ENCODE peak calls at places on chromosomes 12 and 14, in eight cellular contexts. Z is neural progenitor cell, Q is IMR-90, O is dorsolateral prefrontal cortex, H is epithelial cell of proximal tubule, S is hepatocyte, L is B cell, P is GM23338. J is an unnamed sample.

GRCh38 chr14:35855886-35856481 is 29.8 kb downstream of the BRMS1L start:
- DNase-seq in Z (no peak), Q (no peak), O (no peak), H (no peak), S (no peak), L (peak), P (no peak), J (no peak)

GRCh38 chr14:73245401-73246325 is 8.4 kb downstream of the PAPLN start:
- DNase-seq in Z (peak), Q (no peak), O (no peak), H (no peak), S (peak), L (peak), P (peak), J (peak)

GRCh38 chr12:113232787-113233585 is 11.7 kb downstream of the TPCN1 start:
- DNase-seq in Z (peak), Q (no peak), O (peak), H (no peak), S (no peak), L (peak), P (peak), J (peak)

GRCh38 chr14:65478596-65478995 is 66.1 kb downstream of the FUT8 start:
- DNase-seq in Z (peak), Q (peak), O (no peak), H (no peak), S (peak), L (no peak), P (no peak), J (no peak)

GRCh38 chr12:122500685-122501488 is at the start of gene ZCCHC8:
- DNase-seq in Z (peak), Q (peak), O (peak), H (peak), S (peak), L (peak), P (peak), J (peak)

GRCh38 chr12:104420868-104421267 is 35.9 kb upstream of the CHST11 start:
- DNase-seq in Z (no peak), Q (no peak), O (no peak), H (no peak), S (no peak), L (no peak), P (no peak), J (no peak)

GRCh38 chr12:55743131-55743921 is 404 bp downstream of the GDF11 start:
- DNase-seq in Z (peak), Q (peak), O (no peak), H (no peak), S (peak), L (peak), P (peak), J (peak)

GRCh38 chr12:111330800-111331752 is 37.8 kb downstream of the PHETA1 start:
- DNase-seq in Z (peak), Q (peak), O (no peak), H (peak), S (peak), L (peak), P (peak), J (peak)

GRCh38 chr14:50109342-50109741 is 7.0 kb downstream of the VCPKMT start:
- DNase-seq in Z (no peak), Q (peak), O (no peak), H (no peak), S (peak), L (no peak), P (peak), J (no peak)

GRCh38 chr12:45712319-45712718 is 17.2 kb upstream of the ARID2 start:
- DNase-seq in Z (no peak), Q (no peak), O (no peak), H (no peak), S (no peak), L (peak), P (no peak), J (no peak)

GRCh38 chr12:47744005-47744651 is 14.6 kb downstream of the RAPGEF3 start:
- DNase-seq in Z (peak), Q (no peak), O (no peak), H (no peak), S (peak), L (peak), P (peak), J (no peak)

GRCh38 chr12:49942921-49943662 is 7.4 kb upstream of the AQP2 start:
- DNase-seq in Z (no peak), Q (no peak), O (no peak), H (no peak), S (no peak), L (no peak), P (no peak), J (no peak)

GRCh38 chr14:52069617-52070431 is 965 bp upstream of the NID2 start:
- DNase-seq in Z (peak), Q (peak), O (no peak), H (no peak), S (peak), L (peak), P (peak), J (no peak)

GRCh38 chr14:96037891-96038557 is 1.1 kb upstream of the C14orf132 start:
- DNase-seq in Z (no peak), Q (no peak), O (no peak), H (no peak), S (no peak), L (no peak), P (peak), J (no peak)

GRCh38 chr14:45253754-45254300 is 825 bp upstream of the MIS18BP1 start:
- DNase-seq in Z (no peak), Q (peak), O (no peak), H (no peak), S (no peak), L (no peak), P (peak), J (no peak)

GRCh38 chr14:99568567-99569560 is 35.1 kb downstream of the CCDC85C start:
- DNase-seq in Z (no peak), Q (peak), O (no peak), H (no peak), S (no peak), L (no peak), P (no peak), J (peak)

GRCh38 chr14:87745507-87746118 is 247.4 kb downstream of the GALC start:
- DNase-seq in Z (peak), Q (peak), O (no peak), H (peak), S (peak), L (peak), P (peak), J (peak)

GRCh38 chr14:88551094-88551870 is 3.5 kb downstream of the PTPN21 start:
- DNase-seq in Z (peak), Q (peak), O (peak), H (no peak), S (peak), L (peak), P (peak), J (no peak)

GRCh38 chr14:90717916-90718315 is 98.3 kb downstream of the TTC7B start:
- DNase-seq in Z (no peak), Q (peak), O (no peak), H (no peak), S (no peak), L (no peak), P (peak), J (no peak)

GRCh38 chr12:64608901-64609542 is 1.3 kb upstream of the RASSF3 start:
- DNase-seq in Z (peak), Q (peak), O (no peak), H (no peak), S (peak), L (peak), P (peak), J (peak)
- TF ChIP-seq CTCF in Z (no peak), Q (peak), O (no peak), H (peak), S (peak), L (no peak), P (no peak), J (no peak)

GRCh38 chr12:18135509-18135908 is 45.5 kb upstream of the RERGL start:
- DNase-seq in Z (no peak), Q (no peak), O (no peak), H (no peak), S (no peak), L (no peak), P (no peak), J (no peak)

GRCh38 chr12:18141583-18141982 is 51.6 kb upstream of the RERGL start:
- DNase-seq in Z (no peak), Q (no peak), O (no peak), H (peak), S (no peak), L (no peak), P (no peak), J (no peak)

GRCh38 chr12:18140969-18141368 is 51.0 kb upstream of the RERGL start:
- DNase-seq in Z (no peak), Q (no peak), O (no peak), H (no peak), S (no peak), L (no peak), P (no peak), J (no peak)

GRCh38 chr12:18139254-18139653 is 49.3 kb upstream of the RERGL start:
- DNase-seq in Z (no peak), Q (no peak), O (no peak), H (no peak), S (no peak), L (no peak), P (no peak), J (no peak)

GRCh38 chr12:18139989-18140596 is 50.1 kb upstream of the RERGL start:
- DNase-seq in Z (peak), Q (peak), O (no peak), H (no peak), S (peak), L (peak), P (peak), J (no peak)
- TF ChIP-seq CTCF in Z (peak), Q (peak), O (peak), H (no peak), S (peak), L (peak), P (peak), J (peak)

DNA sequence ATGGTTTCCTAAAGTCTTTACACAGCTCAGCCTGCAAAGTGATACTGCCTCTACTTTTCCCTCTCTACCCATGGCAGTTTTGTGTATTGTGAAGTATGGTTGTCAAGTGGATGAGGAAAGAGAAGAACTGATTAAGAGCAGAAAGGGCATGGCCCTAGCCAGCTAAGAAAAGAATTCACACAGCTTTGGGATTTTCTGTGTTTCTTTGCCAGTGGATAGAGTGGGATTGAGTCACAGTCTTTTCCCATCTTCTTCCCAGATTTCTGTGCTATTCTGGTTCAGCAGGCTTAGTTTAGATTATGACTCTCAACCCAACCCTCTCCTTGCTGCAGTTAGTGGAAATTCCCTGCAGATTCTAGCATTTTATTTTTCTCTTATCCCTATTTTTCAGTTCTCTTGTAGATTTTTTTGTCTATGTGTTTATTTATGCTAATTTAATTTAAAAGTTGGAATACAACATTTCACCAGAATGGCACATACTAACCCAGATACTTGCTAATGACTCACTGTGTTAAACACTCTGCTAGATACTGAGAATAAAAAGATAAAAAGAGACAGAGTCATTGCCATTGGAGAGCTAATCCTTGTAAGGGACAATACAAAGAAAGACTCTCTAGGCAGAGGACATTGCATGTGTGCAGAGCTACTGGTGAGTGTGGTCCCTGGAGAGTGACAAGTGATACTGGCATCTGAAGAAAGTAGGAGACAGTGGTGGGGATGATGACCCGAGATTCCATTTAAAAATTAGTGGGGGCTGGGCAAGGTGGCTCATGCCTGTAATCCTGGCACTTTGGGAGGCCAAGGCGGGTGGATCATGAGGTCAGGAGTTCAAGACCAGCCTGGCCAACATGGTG is 106.3 kb downstream of the ST8SIA1 start:
- DNase-seq in Z (no peak), Q (peak), O (no peak), H (no peak), S (no peak), L (no peak), P (no peak), J (no peak)
- TF ChIP-seq CTCF in Z (no peak), Q (no peak), O (no peak), H (no peak), S (no peak), L (no peak), P (no peak), J (no peak)

GRCh38 chr14:105247715-105248367 is 492 bp upstream of the BTBD6 start:
- DNase-seq in Z (peak), Q (no peak), O (no peak), H (no peak), S (no peak), L (peak), P (peak), J (no peak)

GRCh38 chr14:105250008-105250366 is 1.7 kb downstream of the BTBD6 start:
- DNase-seq in Z (no peak), Q (no peak), O (no peak), H (no peak), S (no peak), L (no peak), P (no peak), J (no peak)

GRCh38 chr14:105250986-105251385 is 2.7 kb downstream of the BTBD6 start:
- DNase-seq in Z (no peak), Q (no peak), O (no peak), H (no peak), S (no peak), L (peak), P (no peak), J (no peak)

GRCh38 chr14:105248368-105249174 is at the start of gene BTBD6:
- DNase-seq in Z (peak), Q (peak), O (peak), H (peak), S (peak), L (peak), P (peak), J (peak)

DNA sequence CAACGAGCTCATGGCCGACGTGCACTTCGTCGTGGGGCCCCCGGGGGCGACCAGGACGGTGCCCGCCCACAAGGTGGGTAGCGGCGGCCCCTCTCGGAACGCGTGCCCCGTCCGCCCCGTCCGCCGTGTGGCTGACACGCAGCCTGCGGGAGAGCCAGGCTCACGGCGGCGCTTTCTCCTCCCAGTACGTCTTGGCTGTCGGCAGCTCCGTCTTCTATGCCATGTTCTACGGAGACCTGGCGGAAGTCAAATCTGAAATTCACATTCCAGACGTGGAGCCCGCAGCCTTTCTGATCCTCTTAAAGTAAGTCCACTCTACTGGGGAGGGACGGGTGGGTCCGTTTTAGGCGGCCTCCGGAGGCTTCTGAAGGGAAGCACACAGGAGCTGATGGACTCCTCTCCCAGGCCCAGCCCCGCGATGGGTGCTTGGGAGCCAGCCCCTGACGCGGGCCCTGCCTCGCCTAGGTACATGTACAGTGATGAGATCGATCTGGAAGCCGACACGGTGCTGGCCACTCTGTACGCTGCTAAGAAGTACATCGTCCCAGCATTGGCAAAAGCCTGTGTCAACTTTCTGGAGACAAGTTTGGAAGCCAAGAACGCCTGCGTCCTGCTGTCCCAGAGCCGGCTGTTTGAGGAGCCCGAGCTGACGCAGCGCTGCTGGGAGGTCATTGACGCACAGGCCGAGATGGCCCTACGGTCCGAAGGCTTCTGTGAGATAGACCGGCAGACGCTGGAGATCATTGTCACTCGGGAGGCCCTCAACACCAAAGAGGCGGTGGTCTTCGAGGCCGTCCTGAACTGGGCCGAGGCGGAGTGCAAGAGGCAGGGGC is 1.1 kb downstream of the BTBD6 start:
- DNase-seq in Z (peak), Q (peak), O (no peak), H (no peak), S (no peak), L (no peak), P (peak), J (no peak)
- TF ChIP-seq CTCF in Z (no peak), Q (no peak), O (no peak), H (no peak), S (no peak), L (no peak), P (no peak), J (no peak)

GRCh38 chr12:4858385-4858784 is 51.3 kb upstream of the KCNA1 start:
- DNase-seq in Z (peak), Q (no peak), O (peak), H (no peak), S (peak), L (no peak), P (peak), J (no peak)
- TF ChIP-seq CTCF in Z (peak), Q (no peak), O (no peak), H (no peak), S (no peak), L (no peak), P (no peak), J (no peak)

DNA sequence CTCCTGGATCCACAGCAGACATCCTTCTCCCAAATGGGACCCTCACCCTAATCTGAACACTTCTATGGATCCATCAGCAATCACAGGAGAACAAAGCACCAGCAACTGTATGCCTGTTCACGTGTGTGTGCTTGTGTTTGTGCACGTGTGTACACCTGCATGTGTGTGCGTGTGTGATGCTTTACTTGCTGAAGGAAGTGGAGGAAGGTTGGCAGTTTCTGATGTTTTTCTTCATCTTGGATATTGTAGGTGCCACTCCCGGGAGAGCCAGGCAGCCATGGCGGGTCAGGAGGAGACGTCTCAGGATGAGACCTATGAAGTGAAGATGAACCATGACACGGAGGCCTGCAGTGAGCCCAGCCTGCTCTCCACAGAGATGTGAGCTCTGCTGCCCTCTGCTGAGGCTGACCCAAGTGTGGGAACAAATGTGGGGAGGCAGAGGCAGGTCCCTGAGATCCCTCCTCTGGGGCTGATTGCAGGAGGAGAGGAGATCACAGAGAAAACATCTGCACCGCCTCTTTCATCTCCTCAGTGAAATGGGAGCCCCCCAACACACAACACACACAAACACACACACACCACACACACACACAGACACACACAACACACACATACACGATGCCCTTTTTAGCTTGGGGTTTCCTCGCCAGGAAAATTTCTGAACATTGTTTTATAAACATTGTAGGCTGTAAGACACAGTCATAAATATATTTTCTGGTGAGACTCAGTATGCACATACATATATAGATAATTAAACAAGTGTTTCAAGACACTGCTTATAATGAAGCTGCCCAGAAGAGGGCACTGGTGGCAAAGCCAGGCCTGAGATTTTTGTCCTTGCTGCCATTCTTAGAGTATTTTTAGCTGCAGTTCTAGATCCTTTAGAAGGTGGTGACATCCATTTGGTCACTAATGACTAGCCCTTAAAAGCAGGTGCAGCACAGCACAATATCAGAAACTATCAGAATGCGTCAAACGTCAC is 112.2 kb upstream of the FKBP4 start:
- DNase-seq in Z (peak), Q (peak), O (no peak), H (no peak), S (peak), L (peak), P (peak), J (no peak)
- TF ChIP-seq CTCF in Z (peak), Q (peak), O (peak), H (peak), S (peak), L (peak), P (peak), J (peak)